ENCODE peak calls at places on chromosomes 1 and 21, in seven cellular contexts. One of them, this sample, is unnamed.

GRCh38 chr21:15731243-15731613 is 1.4 kb downstream of the USP25 start:
- DNase-seq in K562: no peak
- DNase-seq in SK-N-SH: no peak
- DNase-seq in GM12891: no peak
- DNase-seq in GM12878: no peak
- DNase-seq in H1: no peak
- DNase-seq in HepG2: peak; percentile 25
- DNase-seq in this sample: no peak

GRCh38 chr1:246608616-246609376 is 42.5 kb downstream of the CNST start:
- DNase-seq in K562: no peak
- DNase-seq in SK-N-SH: peak; percentile 42
- DNase-seq in GM12891: no peak
- DNase-seq in GM12878: no peak
- DNase-seq in H1: no peak
- DNase-seq in HepG2: peak; percentile 70
- DNase-seq in this sample: no peak

GRCh38 chr1:9699361-9699760 is 47.8 kb downstream of the PIK3CD start:
- DNase-seq in K562: no peak
- DNase-seq in SK-N-SH: no peak
- DNase-seq in GM12891: no peak
- DNase-seq in GM12878: no peak
- DNase-seq in H1: no peak
- DNase-seq in HepG2: no peak
- DNase-seq in this sample: no peak

GRCh38 chr1:2985694-2986548 is 35.3 kb upstream of the ACTRT2 start:
- DNase-seq in K562: no peak
- DNase-seq in SK-N-SH: no peak
- DNase-seq in GM12891: no peak
- DNase-seq in GM12878: no peak
- DNase-seq in H1: no peak
- DNase-seq in HepG2: no peak
- DNase-seq in this sample: no peak

GRCh38 chr1:101898137-101898536 is 98.6 kb downstream of the OLFM3 start:
- DNase-seq in K562: no peak
- DNase-seq in SK-N-SH: no peak
- DNase-seq in GM12891: no peak
- DNase-seq in GM12878: no peak
- DNase-seq in H1: no peak
- DNase-seq in HepG2: no peak
- DNase-seq in this sample: no peak

GRCh38 chr21:25171438-25171837 is 435.8 kb downstream of the MRPL39 start:
- DNase-seq in K562: no peak
- DNase-seq in SK-N-SH: no peak
- DNase-seq in GM12891: no peak
- DNase-seq in GM12878: no peak
- DNase-seq in H1: no peak
- DNase-seq in HepG2: no peak
- DNase-seq in this sample: no peak

GRCh38 chr1:115063238-115063901 is 25.9 kb downstream of the TSPAN2 start:
- DNase-seq in K562: no peak
- DNase-seq in SK-N-SH: no peak
- DNase-seq in GM12891: no peak
- DNase-seq in GM12878: no peak
- DNase-seq in H1: no peak
- DNase-seq in HepG2: no peak
- DNase-seq in this sample: no peak

GRCh38 chr1:66000033-66000637 is 207.4 kb downstream of the PDE4B start:
- DNase-seq in K562: no peak
- DNase-seq in SK-N-SH: no peak
- DNase-seq in GM12891: no peak
- DNase-seq in GM12878: no peak
- DNase-seq in H1: no peak
- DNase-seq in HepG2: no peak
- DNase-seq in this sample: no peak

GRCh38 chr1:232456720-232457119 is 173.2 kb downstream of the SIPA1L2 start:
- DNase-seq in K562: no peak
- DNase-seq in SK-N-SH: no peak
- DNase-seq in GM12891: no peak
- DNase-seq in GM12878: no peak
- DNase-seq in H1: no peak
- DNase-seq in HepG2: no peak
- DNase-seq in this sample: no peak

GRCh38 chr21:28687571-28687970 is 305.1 kb downstream of the LTN1 start:
- DNase-seq in K562: no peak
- DNase-seq in SK-N-SH: no peak
- DNase-seq in GM12891: no peak
- DNase-seq in GM12878: no peak
- DNase-seq in H1: no peak
- DNase-seq in HepG2: no peak
- DNase-seq in this sample: no peak

GRCh38 chr1:210496063-210496462 is 167.4 kb downstream of the HHAT start:
- DNase-seq in K562: no peak
- DNase-seq in SK-N-SH: no peak
- DNase-seq in GM12891: no peak
- DNase-seq in GM12878: no peak
- DNase-seq in H1: no peak
- DNase-seq in HepG2: no peak
- DNase-seq in this sample: no peak

GRCh38 chr1:244088161-244088560 is 37.1 kb downstream of the ZBTB18 start:
- DNase-seq in K562: no peak
- DNase-seq in SK-N-SH: no peak
- DNase-seq in GM12891: no peak
- DNase-seq in GM12878: no peak
- DNase-seq in H1: no peak
- DNase-seq in HepG2: no peak
- DNase-seq in this sample: no peak

GRCh38 chr1:226940806-226941067 is 643 bp downstream of the COQ8A start:
- DNase-seq in K562: no peak
- DNase-seq in SK-N-SH: no peak
- DNase-seq in GM12891: no peak
- DNase-seq in GM12878: no peak
- DNase-seq in H1: no peak
- DNase-seq in HepG2: no peak
- DNase-seq in this sample: no peak

GRCh38 chr1:226943927-226944326 is 3.8 kb downstream of the COQ8A start:
- DNase-seq in K562: no peak
- DNase-seq in SK-N-SH: no peak
- DNase-seq in GM12891: no peak
- DNase-seq in GM12878: no peak
- DNase-seq in H1: no peak
- DNase-seq in HepG2: no peak
- DNase-seq in this sample: no peak

GRCh38 chr1:226942392-226942791 is 2.3 kb downstream of the COQ8A start:
- DNase-seq in K562: no peak
- DNase-seq in SK-N-SH: no peak
- DNase-seq in GM12891: no peak
- DNase-seq in GM12878: no peak
- DNase-seq in H1: no peak
- DNase-seq in HepG2: no peak
- DNase-seq in this sample: no peak

GRCh38 chr1:226945106-226945857 is 5.2 kb downstream of the COQ8A start:
- DNase-seq in K562: no peak
- DNase-seq in SK-N-SH: no peak
- DNase-seq in GM12891: no peak
- DNase-seq in GM12878: no peak
- DNase-seq in H1: no peak
- DNase-seq in HepG2: peak; percentile 85
- DNase-seq in this sample: no peak

DNA sequence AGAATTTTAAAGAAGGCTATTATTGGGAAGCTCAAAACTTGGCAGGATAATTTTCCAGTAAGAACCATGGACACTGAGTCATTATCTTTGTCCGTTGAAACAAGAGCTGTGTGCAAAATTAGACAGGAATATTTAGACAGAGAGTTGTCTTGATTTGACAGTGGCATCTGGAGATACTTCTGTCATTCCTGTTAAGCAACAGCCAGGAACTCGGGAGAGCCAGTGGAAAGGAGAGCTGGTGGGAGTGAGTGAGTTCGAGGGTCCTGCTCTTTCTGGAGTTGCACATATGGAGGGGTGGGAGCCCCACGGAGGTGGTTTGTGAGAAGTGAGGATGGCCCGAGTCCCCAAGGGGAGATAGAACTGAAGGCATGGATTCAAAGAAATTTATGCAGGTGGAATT is 3.1 kb downstream of the COQ8A start:
- DNase-seq in K562: no peak
- DNase-seq in SK-N-SH: no peak
- DNase-seq in GM12891: no peak
- DNase-seq in GM12878: no peak
- DNase-seq in H1: no peak
- DNase-seq in HepG2: no peak
- DNase-seq in this sample: no peak
- TF ChIP-seq TAF1 in K562: no peak
- TF ChIP-seq TAF1 in SK-N-SH: no peak
- TF ChIP-seq TAF1 in GM12891: no peak
- TF ChIP-seq TAF1 in GM12878: no peak
- TF ChIP-seq TAF1 in H1: no peak
- TF ChIP-seq TAF1 in HepG2: no peak
- TF ChIP-seq TAF1 in this sample: no peak

GRCh38 chr1:32978854-32979253 is 14.2 kb upstream of the RNF19B start:
- DNase-seq in K562: no peak
- DNase-seq in SK-N-SH: no peak
- DNase-seq in GM12891: no peak
- DNase-seq in GM12878: no peak
- DNase-seq in H1: no peak
- DNase-seq in HepG2: no peak
- DNase-seq in this sample: no peak

GRCh38 chr1:32984090-32984828 is 19.6 kb upstream of the RNF19B start:
- DNase-seq in K562: no peak
- DNase-seq in SK-N-SH: peak; percentile 86
- DNase-seq in GM12891: no peak
- DNase-seq in GM12878: peak; percentile 48
- DNase-seq in H1: no peak
- DNase-seq in HepG2: no peak
- DNase-seq in this sample: no peak

GRCh38 chr1:32980080-32980479 is 15.5 kb upstream of the RNF19B start:
- DNase-seq in K562: no peak
- DNase-seq in SK-N-SH: no peak
- DNase-seq in GM12891: no peak
- DNase-seq in GM12878: no peak
- DNase-seq in H1: no peak
- DNase-seq in HepG2: no peak
- DNase-seq in this sample: no peak

GRCh38 chr1:32983039-32983438 is 18.4 kb upstream of the RNF19B start:
- DNase-seq in K562: no peak
- DNase-seq in SK-N-SH: no peak
- DNase-seq in GM12891: no peak
- DNase-seq in GM12878: no peak
- DNase-seq in H1: no peak
- DNase-seq in HepG2: no peak
- DNase-seq in this sample: no peak

GRCh38 chr1:32981003-32981909 is 16.6 kb upstream of the RNF19B start:
- DNase-seq in K562: no peak
- DNase-seq in SK-N-SH: no peak
- DNase-seq in GM12891: peak; percentile 63
- DNase-seq in GM12878: peak; percentile 92
- DNase-seq in H1: no peak
- DNase-seq in HepG2: no peak
- DNase-seq in this sample: peak; percentile 61
- TF ChIP-seq POLR2AphosphoS5 in K562: no peak
- TF ChIP-seq POLR2AphosphoS5 in SK-N-SH: peak; percentile 53
- TF ChIP-seq POLR2AphosphoS5 in GM12891: peak; percentile 58
- TF ChIP-seq POLR2AphosphoS5 in GM12878: peak; percentile 91
- TF ChIP-seq POLR2AphosphoS5 in H1: no peak
- TF ChIP-seq POLR2AphosphoS5 in HepG2: no peak
- TF ChIP-seq POLR2AphosphoS5 in this sample: peak; percentile 85

DNA sequence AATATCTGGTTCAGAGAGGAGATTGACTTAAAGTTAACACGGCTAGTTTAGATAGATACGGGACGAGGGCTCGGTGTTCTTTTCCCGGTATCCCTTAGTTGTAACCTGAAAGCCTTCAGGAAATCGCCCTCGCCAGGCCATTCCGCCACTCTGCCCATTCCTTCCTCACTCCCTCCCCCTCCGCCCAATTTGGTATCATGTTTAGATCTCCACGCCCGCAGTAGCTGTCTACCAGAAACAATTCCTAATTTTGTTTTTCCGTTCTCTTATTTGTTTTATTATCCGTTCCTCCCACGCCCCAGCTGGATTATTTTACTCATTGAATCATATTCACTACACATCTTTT is 685 bp upstream of the VAMP4 start:
- DNase-seq in K562: peak; percentile 45
- DNase-seq in SK-N-SH: peak; percentile 63
- DNase-seq in GM12891: no peak
- DNase-seq in GM12878: no peak
- DNase-seq in H1: peak; percentile 53
- DNase-seq in HepG2: no peak
- DNase-seq in this sample: no peak
- TF ChIP-seq TAF1 in K562: no peak
- TF ChIP-seq TAF1 in SK-N-SH: peak; percentile 43
- TF ChIP-seq TAF1 in GM12891: no peak
- TF ChIP-seq TAF1 in GM12878: no peak
- TF ChIP-seq TAF1 in H1: no peak
- TF ChIP-seq TAF1 in HepG2: no peak
- TF ChIP-seq TAF1 in this sample: no peak

GRCh38 chr21:38761531-38761930 is 44.2 kb upstream of the ETS2 start:
- DNase-seq in K562: no peak
- DNase-seq in SK-N-SH: no peak
- DNase-seq in GM12891: no peak
- DNase-seq in GM12878: no peak
- DNase-seq in H1: no peak
- DNase-seq in HepG2: no peak
- DNase-seq in this sample: no peak
- TF ChIP-seq POLR2AphosphoS5 in K562: no peak
- TF ChIP-seq POLR2AphosphoS5 in SK-N-SH: no peak
- TF ChIP-seq POLR2AphosphoS5 in GM12891: no peak
- TF ChIP-seq POLR2AphosphoS5 in GM12878: no peak
- TF ChIP-seq POLR2AphosphoS5 in H1: no peak
- TF ChIP-seq POLR2AphosphoS5 in HepG2: no peak
- TF ChIP-seq POLR2AphosphoS5 in this sample: no peak